ENCODE peak calls at places on chromosomes 1 and 21, in six cellular contexts. One of them, this sample, is unnamed.

GRCh38 chr1:25042331-25042730 is 112.3 kb upstream of the RUNX3 start:
- DNase-seq in ovary: no peak
- DNase-seq in CD8-positive, alpha-beta T cell: no peak
- DNase-seq in colonic mucosa: no peak
- DNase-seq in left ventricle myocardium inferior: no peak
- DNase-seq in H9: no peak
- DNase-seq in this sample: no peak

GRCh38 chr1:27594542-27595510 is 9.1 kb downstream of the AHDC1 start:
- DNase-seq in ovary: peak; percentile 47
- DNase-seq in CD8-positive, alpha-beta T cell: no peak
- DNase-seq in colonic mucosa: no peak
- DNase-seq in left ventricle myocardium inferior: no peak
- DNase-seq in H9: no peak
- DNase-seq in this sample: no peak

GRCh38 chr1:87329051-87329755 is 523 bp downstream of the LMO4 start:
- DNase-seq in ovary: peak; percentile 71
- DNase-seq in CD8-positive, alpha-beta T cell: peak; percentile 63
- DNase-seq in colonic mucosa: peak; percentile 66
- DNase-seq in left ventricle myocardium inferior: peak; percentile 31
- DNase-seq in H9: peak; percentile 40
- DNase-seq in this sample: peak; percentile 17

GRCh38 chr1:233183226-233184020 is 112.1 kb downstream of the PCNX2 start:
- DNase-seq in ovary: no peak
- DNase-seq in CD8-positive, alpha-beta T cell: no peak
- DNase-seq in colonic mucosa: no peak
- DNase-seq in left ventricle myocardium inferior: no peak
- DNase-seq in H9: no peak
- DNase-seq in this sample: no peak

GRCh38 chr1:205009666-205010065 is 33.3 kb upstream of the CNTN2 start:
- DNase-seq in ovary: no peak
- DNase-seq in CD8-positive, alpha-beta T cell: no peak
- DNase-seq in colonic mucosa: no peak
- DNase-seq in left ventricle myocardium inferior: no peak
- DNase-seq in H9: no peak
- DNase-seq in this sample: peak; percentile 99

GRCh38 chr21:25961042-25961441 is 209.5 kb downstream of the APP start:
- DNase-seq in ovary: no peak
- DNase-seq in CD8-positive, alpha-beta T cell: no peak
- DNase-seq in colonic mucosa: no peak
- DNase-seq in left ventricle myocardium inferior: no peak
- DNase-seq in H9: peak; percentile 53
- DNase-seq in this sample: no peak

GRCh38 chr1:64878931-64879710 is 87.2 kb downstream of the JAK1 start:
- DNase-seq in ovary: no peak
- DNase-seq in CD8-positive, alpha-beta T cell: no peak
- DNase-seq in colonic mucosa: no peak
- DNase-seq in left ventricle myocardium inferior: no peak
- DNase-seq in H9: no peak
- DNase-seq in this sample: no peak

GRCh38 chr1:218930000-218930399 is 243.7 kb upstream of the LYPLAL1 start:
- DNase-seq in ovary: no peak
- DNase-seq in CD8-positive, alpha-beta T cell: no peak
- DNase-seq in colonic mucosa: no peak
- DNase-seq in left ventricle myocardium inferior: no peak
- DNase-seq in H9: no peak
- DNase-seq in this sample: no peak

GRCh38 chr1:202618387-202619022 is 91.7 kb downstream of the SYT2 start:
- DNase-seq in ovary: no peak
- DNase-seq in CD8-positive, alpha-beta T cell: no peak
- DNase-seq in colonic mucosa: no peak
- DNase-seq in left ventricle myocardium inferior: no peak
- DNase-seq in H9: no peak
- DNase-seq in this sample: no peak

GRCh38 chr1:45573231-45573804 is 10.5 kb upstream of the NASP start:
- DNase-seq in ovary: no peak
- DNase-seq in CD8-positive, alpha-beta T cell: no peak
- DNase-seq in colonic mucosa: no peak
- DNase-seq in left ventricle myocardium inferior: no peak
- DNase-seq in H9: peak; percentile 64
- DNase-seq in this sample: no peak

GRCh38 chr1:230982698-230983097 is 3.8 kb downstream of the ARV1 start:
- DNase-seq in ovary: no peak
- DNase-seq in CD8-positive, alpha-beta T cell: no peak
- DNase-seq in colonic mucosa: no peak
- DNase-seq in left ventricle myocardium inferior: no peak
- DNase-seq in H9: no peak
- DNase-seq in this sample: no peak

GRCh38 chr1:69511426-69512192 is 56.1 kb upstream of the LRRC7 start:
- DNase-seq in ovary: no peak
- DNase-seq in CD8-positive, alpha-beta T cell: no peak
- DNase-seq in colonic mucosa: no peak
- DNase-seq in left ventricle myocardium inferior: no peak
- DNase-seq in H9: no peak
- DNase-seq in this sample: no peak

GRCh38 chr1:169236143-169236542 is 129.7 kb downstream of the ATP1B1 start:
- DNase-seq in ovary: no peak
- DNase-seq in CD8-positive, alpha-beta T cell: no peak
- DNase-seq in colonic mucosa: no peak
- DNase-seq in left ventricle myocardium inferior: no peak
- DNase-seq in H9: no peak
- DNase-seq in this sample: no peak

GRCh38 chr1:64663654-64664053 is 81.2 kb upstream of the RAVER2 start:
- DNase-seq in ovary: no peak
- DNase-seq in CD8-positive, alpha-beta T cell: no peak
- DNase-seq in colonic mucosa: no peak
- DNase-seq in left ventricle myocardium inferior: no peak
- DNase-seq in H9: peak; percentile 50
- DNase-seq in this sample: peak; percentile 25

GRCh38 chr1:163692266-163692665 is 370.5 kb downstream of the NUF2 start:
- DNase-seq in ovary: no peak
- DNase-seq in CD8-positive, alpha-beta T cell: no peak
- DNase-seq in colonic mucosa: no peak
- DNase-seq in left ventricle myocardium inferior: no peak
- DNase-seq in H9: no peak
- DNase-seq in this sample: no peak

GRCh38 chr1:169271094-169271493 is 96.5 kb downstream of the NME7 start:
- DNase-seq in ovary: no peak
- DNase-seq in CD8-positive, alpha-beta T cell: no peak
- DNase-seq in colonic mucosa: no peak
- DNase-seq in left ventricle myocardium inferior: no peak
- DNase-seq in H9: no peak
- DNase-seq in this sample: no peak

GRCh38 chr1:236433819-236434315 is 39.8 kb downstream of the EDARADD start:
- DNase-seq in ovary: no peak
- DNase-seq in CD8-positive, alpha-beta T cell: no peak
- DNase-seq in colonic mucosa: no peak
- DNase-seq in left ventricle myocardium inferior: no peak
- DNase-seq in H9: no peak
- DNase-seq in this sample: no peak

GRCh38 chr21:25938673-25939395 is 204.1 kb downstream of the GABPA start:
- DNase-seq in ovary: no peak
- DNase-seq in CD8-positive, alpha-beta T cell: no peak
- DNase-seq in colonic mucosa: no peak
- DNase-seq in left ventricle myocardium inferior: no peak
- DNase-seq in H9: no peak
- DNase-seq in this sample: no peak

GRCh38 chr1:31243451-31244286 is 4.0 kb upstream of the NKAIN1 start:
- DNase-seq in ovary: no peak
- DNase-seq in CD8-positive, alpha-beta T cell: no peak
- DNase-seq in colonic mucosa: no peak
- DNase-seq in left ventricle myocardium inferior: no peak
- DNase-seq in H9: no peak
- DNase-seq in this sample: no peak

GRCh38 chr1:3034728-3035610 is 13.7 kb downstream of the ACTRT2 start:
- DNase-seq in ovary: peak; percentile 21
- DNase-seq in CD8-positive, alpha-beta T cell: no peak
- DNase-seq in colonic mucosa: no peak
- DNase-seq in left ventricle myocardium inferior: no peak
- DNase-seq in H9: no peak
- DNase-seq in this sample: no peak

GRCh38 chr21:41751621-41752020 is 15.2 kb downstream of the RIPK4 start:
- DNase-seq in ovary: no peak
- DNase-seq in CD8-positive, alpha-beta T cell: no peak
- DNase-seq in colonic mucosa: no peak
- DNase-seq in left ventricle myocardium inferior: peak; percentile 4
- DNase-seq in H9: no peak
- DNase-seq in this sample: no peak

GRCh38 chr21:45461369-45461750 is 56.4 kb downstream of the COL18A1 start:
- DNase-seq in ovary: no peak
- DNase-seq in CD8-positive, alpha-beta T cell: no peak
- DNase-seq in colonic mucosa: no peak
- DNase-seq in left ventricle myocardium inferior: peak; percentile 5
- DNase-seq in H9: no peak
- DNase-seq in this sample: no peak

GRCh38 chr1:150268342-150268705 is 492 bp downstream of the APH1A start:
- DNase-seq in ovary: peak; percentile 59
- DNase-seq in CD8-positive, alpha-beta T cell: peak; percentile 62
- DNase-seq in colonic mucosa: peak; percentile 54
- DNase-seq in left ventricle myocardium inferior: no peak
- DNase-seq in H9: no peak
- DNase-seq in this sample: no peak

GRCh38 chr1:150273310-150273709 is 720 bp downstream of the C1orf54 start:
- DNase-seq in ovary: no peak
- DNase-seq in CD8-positive, alpha-beta T cell: no peak
- DNase-seq in colonic mucosa: no peak
- DNase-seq in left ventricle myocardium inferior: no peak
- DNase-seq in H9: no peak
- DNase-seq in this sample: no peak

GRCh38 chr1:150268706-150269403 is at the start of gene APH1A:
- DNase-seq in ovary: peak; percentile 94
- DNase-seq in CD8-positive, alpha-beta T cell: peak; percentile 94
- DNase-seq in colonic mucosa: peak; percentile 99
- DNase-seq in left ventricle myocardium inferior: peak; percentile 96
- DNase-seq in H9: peak; percentile 99
- DNase-seq in this sample: peak; percentile 100

GRCh38 chr1:150267896-150268295 is 920 bp downstream of the APH1A start:
- DNase-seq in ovary: no peak
- DNase-seq in CD8-positive, alpha-beta T cell: no peak
- DNase-seq in colonic mucosa: no peak
- DNase-seq in left ventricle myocardium inferior: no peak
- DNase-seq in H9: no peak
- DNase-seq in this sample: no peak

GRCh38 chr1:150272379-150272840 is at the start of gene C1orf54:
- DNase-seq in ovary: no peak
- DNase-seq in CD8-positive, alpha-beta T cell: no peak
- DNase-seq in colonic mucosa: no peak
- DNase-seq in left ventricle myocardium inferior: peak; percentile 77
- DNase-seq in H9: peak; percentile 83
- DNase-seq in this sample: peak; percentile 49
- TF ChIP-seq CTCF in ovary: no peak
- TF ChIP-seq CTCF in CD8-positive, alpha-beta T cell: no peak
- TF ChIP-seq CTCF in colonic mucosa: no peak
- TF ChIP-seq CTCF in left ventricle myocardium inferior: peak; percentile 32
- TF ChIP-seq CTCF in H9: peak; percentile 30
- TF ChIP-seq CTCF in this sample: peak; percentile 10

GRCh38 chr1:71634159-71634558 is 553.3 kb upstream of the ZRANB2 start:
- DNase-seq in ovary: no peak
- DNase-seq in CD8-positive, alpha-beta T cell: no peak
- DNase-seq in colonic mucosa: no peak
- DNase-seq in left ventricle myocardium inferior: no peak
- DNase-seq in H9: no peak
- DNase-seq in this sample: no peak

GRCh38 chr1:71640131-71640530 is 559.3 kb upstream of the ZRANB2 start:
- DNase-seq in ovary: no peak
- DNase-seq in CD8-positive, alpha-beta T cell: no peak
- DNase-seq in colonic mucosa: no peak
- DNase-seq in left ventricle myocardium inferior: no peak
- DNase-seq in H9: no peak
- DNase-seq in this sample: no peak

GRCh38 chr1:71641903-71642302 is 561.1 kb upstream of the ZRANB2 start:
- DNase-seq in ovary: no peak
- DNase-seq in CD8-positive, alpha-beta T cell: no peak
- DNase-seq in colonic mucosa: no peak
- DNase-seq in left ventricle myocardium inferior: no peak
- DNase-seq in H9: no peak
- DNase-seq in this sample: no peak

GRCh38 chr1:71641013-71641412 is 560.2 kb upstream of the ZRANB2 start:
- DNase-seq in ovary: no peak
- DNase-seq in CD8-positive, alpha-beta T cell: no peak
- DNase-seq in colonic mucosa: no peak
- DNase-seq in left ventricle myocardium inferior: no peak
- DNase-seq in H9: no peak
- DNase-seq in this sample: no peak

GRCh38 chr1:71638081-71638766 is 557.4 kb upstream of the ZRANB2 start:
- DNase-seq in ovary: no peak
- DNase-seq in CD8-positive, alpha-beta T cell: no peak
- DNase-seq in colonic mucosa: no peak
- DNase-seq in left ventricle myocardium inferior: no peak
- DNase-seq in H9: no peak
- DNase-seq in this sample: no peak
- H3K9me3 ChIP-seq in ovary: no peaks in the 10 kb centered on the region
- H3K9me3 ChIP-seq in CD8-positive, alpha-beta T cell: no peaks in the 10 kb centered on the region
- H3K9me3 ChIP-seq in colonic mucosa: no peaks in the 10 kb centered on the region
- H3K9me3 ChIP-seq in left ventricle myocardium inferior: peaks cover 10% of the 10 kb centered on the region
- H3K9me3 ChIP-seq in H9: no peaks in the 10 kb centered on the region
- H3K9me3 ChIP-seq in this sample: no peaks in the 10 kb centered on the region

GRCh38 chr1:37513795-37514349 is 694 bp downstream of the MEAF6 start:
- DNase-seq in ovary: peak; percentile 45
- DNase-seq in CD8-positive, alpha-beta T cell: peak; percentile 57
- DNase-seq in colonic mucosa: peak; percentile 34
- DNase-seq in left ventricle myocardium inferior: no peak
- DNase-seq in H9: peak; percentile 75
- DNase-seq in this sample: peak; percentile 57

GRCh38 chr1:37514350-37515184 is at the start of gene MEAF6:
- DNase-seq in ovary: peak; percentile 88
- DNase-seq in CD8-positive, alpha-beta T cell: peak; percentile 92
- DNase-seq in colonic mucosa: peak; percentile 83
- DNase-seq in left ventricle myocardium inferior: peak; percentile 84
- DNase-seq in H9: peak; percentile 89
- DNase-seq in this sample: peak; percentile 82

GRCh38 chr1:37506740-37507139 is 7.8 kb downstream of the MEAF6 start:
- DNase-seq in ovary: no peak
- DNase-seq in CD8-positive, alpha-beta T cell: no peak
- DNase-seq in colonic mucosa: no peak
- DNase-seq in left ventricle myocardium inferior: no peak
- DNase-seq in H9: no peak
- DNase-seq in this sample: no peak

DNA sequence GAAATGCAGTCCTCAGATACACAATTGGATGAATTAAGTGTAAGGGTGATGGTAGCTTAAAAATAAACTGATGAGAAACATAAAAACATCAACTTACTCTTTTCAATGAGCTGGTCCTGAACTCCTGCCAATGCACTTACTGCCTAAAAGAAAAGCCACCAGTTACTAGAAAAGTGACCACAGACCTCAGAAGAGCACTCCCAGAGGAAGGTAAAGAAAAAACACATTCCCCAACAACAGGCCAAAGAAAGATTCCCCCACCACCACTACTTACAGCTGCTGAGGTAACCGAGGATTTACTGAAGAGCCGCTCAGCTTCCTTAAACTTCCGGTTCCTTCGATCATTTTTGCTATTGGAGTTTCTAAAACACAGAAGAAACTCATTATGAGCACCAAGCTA is 5.4 kb downstream of the MEAF6 start:
- DNase-seq in ovary: no peak
- DNase-seq in CD8-positive, alpha-beta T cell: no peak
- DNase-seq in colonic mucosa: no peak
- DNase-seq in left ventricle myocardium inferior: no peak
- DNase-seq in H9: no peak
- DNase-seq in this sample: no peak
- TF ChIP-seq CTCF in ovary: no peak
- TF ChIP-seq CTCF in CD8-positive, alpha-beta T cell: no peak
- TF ChIP-seq CTCF in colonic mucosa: no peak
- TF ChIP-seq CTCF in left ventricle myocardium inferior: no peak
- TF ChIP-seq CTCF in H9: peak; percentile 50
- TF ChIP-seq CTCF in this sample: peak; percentile 18

GRCh38 chr1:212097360-212097759 is 61.8 kb downstream of the DTL start:
- DNase-seq in ovary: no peak
- DNase-seq in CD8-positive, alpha-beta T cell: no peak
- DNase-seq in colonic mucosa: no peak
- DNase-seq in left ventricle myocardium inferior: no peak
- DNase-seq in H9: no peak
- DNase-seq in this sample: no peak
- H3K9me3 ChIP-seq in ovary: no peaks in the 10 kb centered on the region
- H3K9me3 ChIP-seq in CD8-positive, alpha-beta T cell: no peaks in the 10 kb centered on the region
- H3K9me3 ChIP-seq in colonic mucosa: no peaks in the 10 kb centered on the region
- H3K9me3 ChIP-seq in left ventricle myocardium inferior: peaks cover 25% of the 10 kb centered on the region
- H3K9me3 ChIP-seq in H9: no peaks in the 10 kb centered on the region
- H3K9me3 ChIP-seq in this sample: no peaks in the 10 kb centered on the region

This sample was measured in WERI-Rb-1.